ENCODE peak calls at places on chromosomes 7 and 10, in ten cellular contexts. M, Q, G, J, V, R, D, Y, K and I are unnamed samples.
A peak's percentile ranks its signal among the peaks of the same experiment; 100 is the strongest.

GRCh38 chr7:100475549-100475948 is 3.5 kb downstream of the TSC22D4 start:
- DNase-seq in M (no peak), Q (no peak), G (no peak), J (no peak), V (peak; percentile 58), R (peak; percentile 75), D (no peak), Y (peak; percentile 73), K (no peak), I (no peak)

GRCh38 chr10:35339946-35340345 is 3.6 kb downstream of the CCNY start:
- DNase-seq in M (no peak), Q (no peak), G (no peak), J (no peak), V (no peak), R (no peak), D (no peak), Y (no peak), K (no peak), I (no peak)

GRCh38 chr7:111587715-111588433 is 25.6 kb upstream of the IMMP2L start:
- DNase-seq in M (no peak), Q (no peak), G (no peak), J (no peak), V (no peak), R (no peak), D (peak; percentile 21), Y (no peak), K (no peak), I (no peak)

GRCh38 chr7:129188892-129189660 is 643 bp downstream of the SMO start:
- DNase-seq in M (no peak), Q (peak; percentile 72), G (no peak), J (no peak), V (peak; percentile 60), R (peak; percentile 80), D (no peak), Y (no peak), K (no peak), I (no peak)

GRCh38 chr10:122344741-122345258 is 29.7 kb upstream of the PLEKHA1 start:
- DNase-seq in M (no peak), Q (no peak), G (no peak), J (no peak), V (peak; percentile 64), R (no peak), D (peak; percentile 27), Y (no peak), K (no peak), I (no peak)

GRCh38 chr10:61554925-61555324 is 101.7 kb upstream of the TMEM26 start:
- DNase-seq in M (no peak), Q (no peak), G (no peak), J (no peak), V (peak; percentile 16), R (no peak), D (no peak), Y (no peak), K (no peak), I (no peak)

GRCh38 chr10:30818010-30818660 is 188.6 kb upstream of the LYZL2 start:
- DNase-seq in M (no peak), Q (no peak), G (no peak), J (no peak), V (no peak), R (peak; percentile 85), D (no peak), Y (no peak), K (no peak), I (no peak)

GRCh38 chr10:126565456-126565855 is 105.0 kb downstream of the C10orf90 start:
- DNase-seq in M (no peak), Q (no peak), G (no peak), J (no peak), V (no peak), R (no peak), D (no peak), Y (no peak), K (no peak), I (no peak)

GRCh38 chr7:135392701-135393100 is 117.2 kb downstream of the CNOT4 start:
- DNase-seq in M (no peak), Q (no peak), G (no peak), J (no peak), V (no peak), R (no peak), D (no peak), Y (no peak), K (no peak), I (no peak)

GRCh38 chr7:66896441-66896840 is 24.6 kb upstream of the TMEM248 start:
- DNase-seq in M (no peak), Q (no peak), G (no peak), J (no peak), V (no peak), R (no peak), D (no peak), Y (no peak), K (no peak), I (no peak)

GRCh38 chr7:27245798-27246691 is 3.4 kb downstream of the EVX1 start:
- DNase-seq in M (no peak), Q (peak; percentile 72), G (no peak), J (no peak), V (no peak), R (no peak), D (no peak), Y (peak; percentile 86), K (no peak), I (no peak)

GRCh38 chr10:131195116-131195515 is 116.4 kb downstream of the TCERG1L start:
- DNase-seq in M (no peak), Q (no peak), G (no peak), J (no peak), V (no peak), R (no peak), D (no peak), Y (no peak), K (no peak), I (no peak)

GRCh38 chr7:75989084-75989725 is 5.2 kb downstream of the TMEM120A start:
- DNase-seq in M (peak; percentile 49), Q (peak; percentile 31), G (peak; percentile 52), J (no peak), V (no peak), R (peak; percentile 82), D (no peak), Y (peak; percentile 85), K (no peak), I (no peak)

GRCh38 chr7:129434846-129435318 is 650 bp downstream of the STRIP2 start:
- DNase-seq in M (no peak), Q (peak; percentile 59), G (no peak), J (no peak), V (peak; percentile 10), R (peak; percentile 79), D (no peak), Y (peak; percentile 83), K (no peak), I (no peak)